ENCODE peak calls at places on chromosomes 6 and 20, in ten cellular contexts. C is lower lobe of right lung, I is endodermal cell, J is ascending aorta, D is psoas muscle, F is pancreas, X is IMR-90, K is hepatocyte, R is cardiac muscle cell, B is OCI-LY7. G is an unnamed sample.

GRCh38 chr20:12012241-12013222 is 94.8 kb downstream of the BTBD3 start:
- DNase-seq in C (no peak), I (peak), J (no peak), D (no peak), F (peak), X (peak), K (peak), R (peak), B (peak), G (peak)

GRCh38 chr6:10310826-10311225 is 104.0 kb downstream of the TFAP2A start:
- DNase-seq in C (no peak), I (no peak), J (no peak), D (no peak), F (no peak), X (no peak), K (no peak), R (no peak), B (no peak), G (no peak)

GRCh38 chr20:63626424-63627128 is at the start of gene GMEB2:
- DNase-seq in C (peak), I (peak), J (no peak), D (peak), F (peak), X (no peak), K (peak), R (no peak), B (peak), G (no peak)

GRCh38 chr20:46122071-46122470 is 4.0 kb downstream of the CD40 start:
- DNase-seq in C (no peak), I (no peak), J (no peak), D (no peak), F (no peak), X (peak), K (no peak), R (peak), B (no peak), G (peak)

GRCh38 chr20:62064788-62065668 is 653 bp downstream of the TAF4 start:
- DNase-seq in C (no peak), I (no peak), J (no peak), D (peak), F (peak), X (no peak), K (peak), R (no peak), B (peak), G (no peak)

GRCh38 chr6:167443098-167443680 is 118.3 kb downstream of the TTLL2 start:
- DNase-seq in C (no peak), I (no peak), J (no peak), D (no peak), F (no peak), X (no peak), K (no peak), R (no peak), B (no peak), G (no peak)

GRCh38 chr6:2482773-2483172 is 237.4 kb upstream of the GMDS start:
- DNase-seq in C (no peak), I (no peak), J (no peak), D (no peak), F (no peak), X (no peak), K (no peak), R (no peak), B (peak), G (no peak)

GRCh38 chr6:158619922-158620801 is 24.4 kb downstream of the DYNLT1 start:
- DNase-seq in C (no peak), I (no peak), J (no peak), D (no peak), F (no peak), X (no peak), K (no peak), R (peak), B (no peak), G (no peak)

GRCh38 chr20:16243470-16243869 is 329.8 kb downstream of the KIF16B start:
- DNase-seq in C (no peak), I (peak), J (no peak), D (no peak), F (no peak), X (no peak), K (no peak), R (no peak), B (peak), G (no peak)

GRCh38 chr6:143579703-143580102 is 68.2 kb upstream of the FUCA2 start:
- DNase-seq in C (no peak), I (no peak), J (peak), D (peak), F (no peak), X (peak), K (no peak), R (peak), B (no peak), G (no peak)

GRCh38 chr6:137265574-137265973 is 46.4 kb upstream of the IFNGR1 start:
- DNase-seq in C (no peak), I (no peak), J (no peak), D (no peak), F (no peak), X (no peak), K (no peak), R (no peak), B (no peak), G (no peak)

GRCh38 chr20:46767127-46767761 is 57.8 kb downstream of the SLC2A10 start:
- DNase-seq in C (no peak), I (peak), J (no peak), D (no peak), F (no peak), X (peak), K (peak), R (peak), B (peak), G (no peak)

GRCh38 chr6:33276864-33277662 is at the start of gene B3GALT4:
- DNase-seq in C (peak), I (peak), J (no peak), D (peak), F (peak), X (peak), K (peak), R (peak), B (peak), G (no peak)

GRCh38 chr6:160088069-160088773 is 33.4 kb upstream of the SLC22A1 start:
- DNase-seq in C (no peak), I (peak), J (no peak), D (peak), F (peak), X (peak), K (peak), R (peak), B (peak), G (peak)

GRCh38 chr6:166554316-166554715 is 32.2 kb downstream of the RAMACL start:
- DNase-seq in C (no peak), I (peak), J (no peak), D (no peak), F (no peak), X (peak), K (no peak), R (no peak), B (no peak), G (no peak)

GRCh38 chr20:13302647-13303425 is 81.8 kb downstream of the ISM1 start:
- DNase-seq in C (no peak), I (peak), J (no peak), D (no peak), F (no peak), X (no peak), K (peak), R (peak), B (peak), G (no peak)

GRCh38 chr6:33419580-33420492 is at the start of gene SYNGAP1:
- DNase-seq in C (no peak), I (peak), J (no peak), D (peak), F (no peak), X (peak), K (peak), R (peak), B (peak), G (no peak)

GRCh38 chr6:27141013-27141412 is 106.5 kb upstream of the PRSS16 start:
- DNase-seq in C (no peak), I (no peak), J (no peak), D (no peak), F (no peak), X (no peak), K (no peak), R (no peak), B (peak), G (no peak)

GRCh38 chr6:133314951-133315350 is 73.8 kb downstream of the EYA4 start:
- DNase-seq in C (no peak), I (no peak), J (no peak), D (no peak), F (no peak), X (no peak), K (no peak), R (no peak), B (no peak), G (no peak)

GRCh38 chr6:170034294-170034693 is 256.6 kb downstream of the DLL1 start:
- DNase-seq in C (peak), I (peak), J (no peak), D (no peak), F (no peak), X (no peak), K (no peak), R (no peak), B (no peak), G (no peak)

GRCh38 chr20:33733654-33734576 is 2.1 kb downstream of the ZNF341 start:
- DNase-seq in C (no peak), I (peak), J (no peak), D (no peak), F (no peak), X (peak), K (peak), R (peak), B (peak), G (no peak)

GRCh38 chr20:33729101-33729500 is 2.7 kb upstream of the ZNF341 start:
- DNase-seq in C (no peak), I (no peak), J (no peak), D (no peak), F (no peak), X (no peak), K (no peak), R (no peak), B (no peak), G (no peak)

GRCh38 chr20:33730946-33731692 is 677 bp upstream of the ZNF341 start:
- DNase-seq in C (no peak), I (no peak), J (no peak), D (no peak), F (peak), X (no peak), K (no peak), R (no peak), B (no peak), G (no peak)

GRCh38 chr20:33731693-33732165 is at the start of gene ZNF341:
- DNase-seq in C (peak), I (peak), J (peak), D (peak), F (peak), X (peak), K (peak), R (peak), B (peak), G (no peak)

DNA sequence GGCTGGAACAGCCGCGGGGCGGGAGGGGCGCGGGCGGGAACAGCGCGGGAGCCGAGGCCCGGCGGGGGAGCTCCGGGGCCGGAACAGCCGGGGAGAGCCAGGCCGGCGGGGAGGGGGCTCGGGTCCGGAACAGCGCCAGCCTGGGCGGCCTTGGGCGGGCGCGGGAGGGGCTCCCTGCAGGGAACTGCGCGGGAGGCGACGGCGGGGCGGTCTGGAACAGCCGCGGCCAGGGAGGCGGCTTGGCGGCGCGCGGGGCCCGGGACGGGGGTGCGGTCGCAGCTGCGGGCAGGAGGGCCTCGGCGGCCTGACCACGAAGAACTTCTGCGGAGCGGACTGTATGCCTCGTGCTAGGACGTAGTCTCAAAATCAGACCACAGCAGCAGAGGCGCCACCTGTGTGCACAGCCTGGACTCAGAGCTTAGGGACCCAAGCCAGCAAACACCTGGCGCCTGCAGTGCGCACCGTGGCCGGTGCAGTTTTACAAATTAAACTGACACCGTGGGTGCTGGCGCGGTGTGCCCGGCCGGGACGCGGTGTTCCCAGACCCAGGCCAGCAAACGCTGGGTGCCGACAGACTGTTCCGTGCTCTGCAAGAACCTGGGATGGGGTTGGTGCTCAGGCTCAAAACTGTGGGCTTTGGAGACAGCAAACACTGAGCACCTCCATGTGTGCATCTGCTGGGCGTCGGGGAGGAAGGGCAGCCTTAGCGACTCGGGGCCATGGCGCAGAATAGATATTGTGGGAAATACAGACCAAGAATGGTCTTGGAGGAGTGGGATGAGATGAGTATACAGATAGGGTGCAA is 572 bp downstream of the ZNF341 start:
- DNase-seq in C (peak), I (peak), J (peak), D (peak), F (peak), X (no peak), K (no peak), R (no peak), B (peak), G (no peak)
- H3K4me3 ChIP-seq in C (peak), I (peak), J (peak), D (peak), F (peak), X (peak), K (peak), R (peak), B (peak), G (peak)

GRCh38 chr6:131807644-131808459 is at the start of gene ENPP1:
- DNase-seq in C (peak), I (peak), J (peak), D (peak), F (peak), X (peak), K (peak), R (peak), B (no peak), G (no peak)
- TF ChIP-seq CTCF in C (peak), I (peak), J (peak), D (peak), F (no peak), X (no peak), K (peak), R (peak), B (no peak), G (no peak)

GRCh38 chr20:57709823-57710799 is at the start of gene PMEPA1:
- DNase-seq in C (peak), I (peak), J (peak), D (peak), F (peak), X (peak), K (peak), R (peak), B (peak), G (no peak)

GRCh38 chr20:57705103-57705899 is 4.5 kb downstream of the PMEPA1 start:
- DNase-seq in C (no peak), I (no peak), J (no peak), D (no peak), F (no peak), X (no peak), K (no peak), R (no peak), B (no peak), G (no peak)

GRCh38 chr20:57707320-57707719 is 2.5 kb downstream of the PMEPA1 start:
- DNase-seq in C (no peak), I (no peak), J (no peak), D (no peak), F (no peak), X (no peak), K (no peak), R (no peak), B (no peak), G (no peak)

GRCh38 chr20:57708694-57709673 is 831 bp downstream of the PMEPA1 start:
- DNase-seq in C (no peak), I (no peak), J (no peak), D (peak), F (peak), X (peak), K (peak), R (peak), B (no peak), G (no peak)

GRCh38 chr20:57707849-57708693 is 1.7 kb downstream of the PMEPA1 start:
- DNase-seq in C (no peak), I (no peak), J (no peak), D (no peak), F (no peak), X (no peak), K (no peak), R (no peak), B (no peak), G (no peak)
- H3K4me3 ChIP-seq in C (peak), I (peak), J (peak), D (peak), F (peak), X (peak), K (peak), R (peak), B (peak), G (peak)

DNA sequence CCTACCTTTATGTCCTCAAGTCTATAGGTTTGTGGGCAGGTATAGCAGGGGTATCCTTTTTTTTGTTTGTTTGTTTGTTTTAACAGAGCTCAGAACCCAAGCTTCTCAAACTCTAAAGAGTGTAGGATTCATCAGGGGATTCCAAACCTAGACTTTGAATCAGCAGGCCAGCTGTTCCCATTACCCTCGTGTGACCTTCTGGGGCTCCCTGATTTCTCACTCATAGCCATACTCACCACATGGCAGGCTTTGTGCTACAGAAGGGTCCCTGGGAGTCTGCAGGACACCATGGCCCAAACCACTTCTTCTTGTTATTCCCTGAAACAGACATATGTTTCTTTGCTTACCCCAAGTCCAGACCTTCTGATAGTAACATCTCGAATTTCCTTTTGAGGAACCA is 350.8 kb upstream of the TSHZ2 start:
- DNase-seq in C (no peak), I (no peak), J (no peak), D (no peak), F (no peak), X (no peak), K (no peak), R (no peak), B (no peak), G (no peak)
- TF ChIP-seq CTCF in C (no peak), I (no peak), J (no peak), D (no peak), F (no peak), X (no peak), K (no peak), R (no peak), B (no peak), G (no peak)

GRCh38 chr20:20365593-20365992 is 2.3 kb upstream of the INSM1 start:
- DNase-seq in C (no peak), I (no peak), J (no peak), D (no peak), F (no peak), X (no peak), K (no peak), R (no peak), B (no peak), G (no peak)

GRCh38 chr20:20364016-20364746 is 3.7 kb upstream of the INSM1 start:
- DNase-seq in C (no peak), I (peak), J (no peak), D (no peak), F (no peak), X (no peak), K (no peak), R (no peak), B (no peak), G (no peak)

GRCh38 chr20:20362774-20363435 is 5.0 kb upstream of the INSM1 start:
- DNase-seq in C (no peak), I (peak), J (no peak), D (no peak), F (no peak), X (no peak), K (peak), R (no peak), B (no peak), G (no peak)

GRCh38 chr20:20364747-20365558 is 3.0 kb upstream of the INSM1 start:
- DNase-seq in C (no peak), I (peak), J (no peak), D (no peak), F (no peak), X (no peak), K (no peak), R (no peak), B (no peak), G (no peak)

GRCh38 chr20:20363449-20364015 is 4.4 kb upstream of the INSM1 start:
- DNase-seq in C (no peak), I (peak), J (no peak), D (no peak), F (no peak), X (no peak), K (no peak), R (no peak), B (no peak), G (no peak)
- H3K4me3 ChIP-seq in C (no peak), I (peak), J (no peak), D (no peak), F (no peak), X (no peak), K (no peak), R (no peak), B (no peak), G (no peak)

GRCh38 chr6:55545791-55546190 is 33.2 kb downstream of the HMGCLL1 start:
- DNase-seq in C (no peak), I (no peak), J (no peak), D (no peak), F (no peak), X (no peak), K (peak), R (no peak), B (no peak), G (no peak)

GRCh38 chr6:55541024-55541423 is 38.0 kb downstream of the HMGCLL1 start:
- DNase-seq in C (no peak), I (no peak), J (no peak), D (no peak), F (no peak), X (no peak), K (no peak), R (no peak), B (no peak), G (no peak)

GRCh38 chr6:55543633-55544309 is 35.2 kb downstream of the HMGCLL1 start:
- DNase-seq in C (no peak), I (peak), J (no peak), D (no peak), F (no peak), X (no peak), K (no peak), R (peak), B (no peak), G (no peak)
- TF ChIP-seq CTCF in C (no peak), I (peak), J (no peak), D (no peak), F (no peak), X (no peak), K (no peak), R (no peak), B (no peak), G (no peak)

GRCh38 chr6:129749749-129750120 is 39.8 kb upstream of the ARHGAP18 start:
- DNase-seq in C (no peak), I (no peak), J (no peak), D (no peak), F (no peak), X (peak), K (no peak), R (peak), B (peak), G (no peak)
- H3K4me3 ChIP-seq in C (no peak), I (no peak), J (no peak), D (no peak), F (no peak), X (no peak), K (no peak), R (no peak), B (peak), G (no peak)